ENCODE peak calls at places on chromosomes 12 and 14, in four cellular contexts. S is mammary epithelial cell, K is endothelial cell of umbilical vein, B is GM23248. T is an unnamed sample.

GRCh38 chr12:95634622-95635621 is 83.6 kb upstream of the USP44 start:
- DNase-seq in S (peak; percentile 79), K (peak; percentile 100), B (no peak), T (no peak)

GRCh38 chr12:13211859-13212664 is 15.5 kb downstream of the EMP1 start:
- DNase-seq in S (no peak), K (peak; percentile 70), B (peak; percentile 80), T (no peak)

GRCh38 chr12:111154180-111154579 is 214.7 kb downstream of the PHETA1 start:
- DNase-seq in S (no peak), K (no peak), B (peak; percentile 21), T (no peak)

GRCh38 chr14:67133595-67134441 is 55.4 kb upstream of the GARIN2 start:
- DNase-seq in S (no peak), K (peak; percentile 56), B (peak; percentile 1), T (no peak)

GRCh38 chr14:65585216-65585615 is 172.7 kb downstream of the FUT8 start:
- DNase-seq in S (no peak), K (no peak), B (no peak), T (no peak)

GRCh38 chr12:9742665-9743064 is 9.8 kb upstream of the CLECL1 start:
- DNase-seq in S (no peak), K (no peak), B (no peak), T (no peak)

GRCh38 chr14:97513891-97514290 is 716.7 kb downstream of the VRK1 start:
- DNase-seq in S (no peak), K (no peak), B (no peak), T (no peak)

GRCh38 chr12:3496964-3497363 is 6.0 kb downstream of the PRMT8 start:
- DNase-seq in S (peak; percentile 43), K (no peak), B (no peak), T (no peak)

GRCh38 chr14:66231823-66232222 is 254.3 kb upstream of the CCDC196 start:
- DNase-seq in S (no peak), K (no peak), B (no peak), T (no peak)

GRCh38 chr12:56029666-56030293 is 8.9 kb downstream of the IKZF4 start:
- DNase-seq in S (no peak), K (peak; percentile 76), B (peak; percentile 86), T (no peak)

GRCh38 chr14:68687746-68688145 is 105.1 kb downstream of the ZFP36L1 start:
- DNase-seq in S (peak; percentile 98), K (no peak), B (peak; percentile 95), T (peak; percentile 95)

GRCh38 chr12:107178776-107179175 is 85.4 kb upstream of the CRY1 start:
- DNase-seq in S (no peak), K (no peak), B (no peak), T (no peak)

GRCh38 chr12:95130096-95130495 is 56.7 kb upstream of the NR2C1 start:
- DNase-seq in S (no peak), K (no peak), B (no peak), T (no peak)

GRCh38 chr14:105059035-105059916 is 6.0 kb downstream of the GPR132 start:
- DNase-seq in S (no peak), K (no peak), B (no peak), T (no peak)

GRCh38 chr14:65495196-65495595 is 82.7 kb downstream of the FUT8 start:
- DNase-seq in S (peak; percentile 35), K (no peak), B (peak; percentile 67), T (no peak)

GRCh38 chr12:1993871-1994371 is 10.3 kb downstream of the DCP1B start:
- DNase-seq in S (no peak), K (no peak), B (peak; percentile 90), T (no peak)

GRCh38 chr14:70436867-70437266 is 15.1 kb upstream of the ADAM21 start:
- DNase-seq in S (no peak), K (no peak), B (no peak), T (no peak)

DNA sequence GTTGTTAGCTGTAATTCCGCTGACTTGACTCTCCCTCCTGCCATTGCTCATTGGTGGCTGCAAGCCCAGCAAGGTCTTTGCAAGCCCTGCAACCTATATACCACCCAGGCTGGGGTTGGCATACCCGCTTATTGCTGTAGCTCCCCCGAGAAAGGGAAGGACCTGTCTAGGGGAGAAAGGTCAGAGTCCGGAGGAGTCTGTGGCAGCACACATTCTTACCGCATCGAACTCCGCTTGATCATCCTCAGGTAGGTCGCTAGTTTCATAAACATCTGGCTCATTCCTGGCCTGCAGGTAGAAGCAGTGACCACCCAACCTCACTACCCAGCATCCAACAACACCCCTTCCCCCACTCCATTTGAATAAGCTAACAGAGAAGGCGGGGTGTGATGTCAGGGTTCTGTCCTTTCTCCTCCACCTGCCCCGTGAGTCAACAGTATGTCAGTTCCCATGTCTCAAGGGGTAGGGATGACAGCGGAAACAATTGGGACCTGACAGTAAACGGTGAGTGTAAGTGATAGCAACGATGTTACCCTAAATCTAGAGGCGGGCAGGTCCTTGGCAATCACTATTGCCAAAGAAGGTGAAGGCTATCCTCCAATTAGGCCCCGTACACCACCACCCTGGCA is 1.1 kb downstream of the DCTN2 start:
- DNase-seq in S (peak; percentile 74), K (no peak), B (no peak), T (no peak)
- H3K4me1 ChIP-seq in S (peaks cover 17% of the 10 kb centered on the region), K (peaks cover 18% of the 10 kb centered on the region), B (peaks cover 21% of the 10 kb centered on the region), T (peaks cover 20% of the 10 kb centered on the region)

GRCh38 chr14:47675239-47675488 is 241 bp downstream of the MDGA2 start:
- DNase-seq in S (peak; percentile 0), K (no peak), B (no peak), T (no peak)
- H3K4me3 ChIP-seq in S (no peak overlapping the region), K (no peak overlapping the region), B (no peak overlapping the region), T (no peak overlapping the region)

DNA sequence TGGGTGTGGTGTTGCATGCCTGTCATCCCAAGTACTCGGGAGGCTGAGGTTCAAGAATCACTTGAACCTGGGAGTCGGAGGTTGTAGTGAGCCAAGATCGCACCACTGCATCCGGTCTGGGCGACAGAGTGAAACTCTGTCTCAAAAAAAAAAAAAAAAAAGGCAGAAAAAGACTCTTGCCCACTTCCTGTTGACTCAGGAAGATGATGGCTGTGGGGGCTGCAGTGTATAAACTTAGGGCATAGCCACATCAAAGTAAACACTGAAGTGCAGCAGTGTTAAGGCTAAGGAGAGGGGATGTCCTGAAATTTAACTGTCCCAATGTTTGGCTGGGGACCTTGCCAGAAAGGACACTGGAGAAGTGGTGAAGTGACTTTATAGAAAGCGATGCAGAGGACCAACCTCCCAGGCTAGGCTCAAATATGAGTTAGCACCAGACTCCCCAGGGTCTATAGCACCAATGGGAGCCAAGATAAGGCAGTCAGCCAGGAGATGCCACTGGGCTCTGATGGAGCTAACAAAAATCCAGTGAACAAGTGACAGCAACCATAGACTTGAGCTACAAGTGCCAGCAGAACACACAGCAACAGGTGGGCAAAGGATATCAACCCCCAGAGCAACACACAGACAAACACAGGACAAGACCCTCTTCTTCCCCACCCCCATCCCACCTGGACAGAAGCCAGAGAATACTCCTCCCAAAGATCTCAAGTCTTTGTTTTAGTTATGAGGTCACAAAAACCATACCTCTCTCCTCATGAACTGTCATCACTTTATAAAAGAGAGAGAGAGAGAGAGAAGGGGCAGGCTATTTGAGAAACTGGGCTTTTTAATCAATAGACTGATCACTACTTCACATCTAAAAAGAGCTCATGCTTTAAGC is 28.0 kb downstream of the NELL2 start:
- DNase-seq in S (no peak), K (no peak), B (no peak), T (no peak)
- H3K4me2 ChIP-seq in S (no peak overlapping the region), K (no peak overlapping the region), B (no peak overlapping the region), T (no peak overlapping the region)

DNA sequence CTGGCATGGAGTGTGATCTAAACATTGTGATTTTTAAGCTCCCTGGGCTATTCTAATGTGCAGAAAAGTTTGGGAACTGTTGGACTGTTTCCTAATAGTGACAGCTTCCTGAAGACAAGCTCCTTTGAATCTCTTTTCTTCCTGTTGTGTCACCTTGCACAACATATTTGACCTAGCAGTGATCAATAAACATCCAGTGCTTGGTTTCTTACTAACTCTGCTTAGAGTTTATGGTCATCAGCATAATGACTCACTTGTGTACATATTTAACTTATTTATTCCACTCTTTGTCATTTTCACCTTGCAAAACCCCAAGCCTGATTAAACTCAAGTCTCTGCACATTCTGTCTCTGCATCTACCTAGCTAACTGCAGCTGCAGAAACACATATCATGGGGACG is 27.3 kb upstream of the TBC1D30 start:
- DNase-seq in S (no peak), K (no peak), B (no peak), T (no peak)
- H3K4me1 ChIP-seq in S (no peaks in the 10 kb centered on the region), K (no peaks in the 10 kb centered on the region), B (no peaks in the 10 kb centered on the region), T (no peaks in the 10 kb centered on the region)

GRCh38 chr12:121845699-121846098 is 13.0 kb downstream of the HPD start:
- DNase-seq in S (no peak), K (no peak), B (no peak), T (no peak)

GRCh38 chr12:121838096-121838495 is 20.6 kb downstream of the HPD start:
- DNase-seq in S (peak; percentile 36), K (no peak), B (no peak), T (no peak)

GRCh38 chr12:121839106-121839992 is 19.3 kb downstream of the HPD start:
- DNase-seq in S (peak; percentile 96), K (peak; percentile 99), B (peak; percentile 98), T (peak; percentile 85)

GRCh38 chr12:121839993-121840761 is 18.5 kb downstream of the HPD start:
- DNase-seq in S (no peak), K (no peak), B (no peak), T (no peak)

GRCh38 chr12:121843236-121843982 is 15.2 kb downstream of the HPD start:
- DNase-seq in S (no peak), K (no peak), B (no peak), T (no peak)
- H3K4me3 ChIP-seq in S (no peak overlapping the region), K (no peak overlapping the region), B (no peak overlapping the region), T (no peak overlapping the region)

GRCh38 chr12:123892853-123893252 is 79.8 kb downstream of the CCDC92 start:
- DNase-seq in S (no peak), K (no peak), B (no peak), T (no peak)

GRCh38 chr12:123891011-123891410 is 81.6 kb downstream of the CCDC92 start:
- DNase-seq in S (no peak), K (no peak), B (no peak), T (no peak)

GRCh38 chr12:123891516-123892179 is 81.0 kb downstream of the CCDC92 start:
- DNase-seq in S (no peak), K (no peak), B (peak; percentile 25), T (no peak)

GRCh38 chr12:123893276-123893675 is 79.4 kb downstream of the CCDC92 start:
- DNase-seq in S (no peak), K (no peak), B (no peak), T (no peak)

DNA sequence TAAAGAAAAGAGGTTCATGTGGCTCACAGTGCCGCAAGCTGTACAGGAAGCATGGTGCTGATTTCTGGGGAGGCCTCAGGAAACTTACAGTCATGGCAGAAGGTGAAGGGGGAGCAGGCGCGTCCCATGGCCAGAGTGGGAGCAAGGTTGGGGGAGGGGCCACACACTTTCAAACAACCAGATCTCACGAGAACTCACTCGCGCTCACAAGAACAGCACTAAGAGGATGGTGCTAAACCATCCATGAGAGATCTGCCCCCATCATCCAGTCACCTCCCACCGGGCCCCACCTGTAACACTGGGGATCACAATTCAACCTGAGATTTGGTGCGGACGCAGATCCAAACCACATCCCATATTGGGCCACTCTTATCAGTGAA is 80.5 kb downstream of the CCDC92 start:
- DNase-seq in S (no peak), K (no peak), B (no peak), T (no peak)
- H3K4me2 ChIP-seq in S (no peak overlapping the region), K (no peak overlapping the region), B (no peak overlapping the region), T (no peak overlapping the region)

GRCh38 chr12:108825205-108825950 is 32.0 kb downstream of the SSH1 start:
- DNase-seq in S (no peak), K (no peak), B (peak; percentile 76), T (no peak)
- H3K4me1 ChIP-seq in S (peaks cover 32% of the 10 kb centered on the region), K (peaks cover 79% of the 10 kb centered on the region), B (peaks cover 88% of the 10 kb centered on the region), T (peaks cover 32% of the 10 kb centered on the region)